ENCODE peak calls at places on chromosomes 3 and 15, in five cellular contexts. One of them, this sample, is unnamed.

GRCh38 chr15:89948796-89949195 is 36.0 kb upstream of the ARPIN start:
- DNase-seq in Panc1: no peak
- DNase-seq in GM23338: no peak
- DNase-seq in K562: no peak
- DNase-seq in GM12878: no peak
- DNase-seq in this sample: no peak

GRCh38 chr3:46440531-46441294 is 24.0 kb downstream of the LTF start:
- DNase-seq in K562: no peak
- DNase-seq in Panc1: no peak
- DNase-seq in GM23338: peak; percentile 23
- DNase-seq in GM12878: peak; percentile 56
- DNase-seq in this sample: no peak

GRCh38 chr3:62363275-62363674 is 10.1 kb downstream of the FEZF2 start:
- DNase-seq in Panc1: no peak
- DNase-seq in K562: no peak
- DNase-seq in GM23338: no peak
- DNase-seq in GM12878: no peak
- DNase-seq in this sample: no peak

GRCh38 chr3:13282986-13283876 is 136.9 kb downstream of the NUP210 start:
- DNase-seq in GM12878: no peak
- DNase-seq in K562: peak; percentile 89
- DNase-seq in GM23338: peak; percentile 87
- DNase-seq in Panc1: no peak
- DNase-seq in this sample: peak; percentile 91

GRCh38 chr3:138230525-138230924 is 43.4 kb downstream of the ARMC8 start:
- DNase-seq in Panc1: no peak
- DNase-seq in K562: no peak
- DNase-seq in GM23338: no peak
- DNase-seq in GM12878: no peak
- DNase-seq in this sample: no peak

GRCh38 chr3:119098620-119099222 is 47.2 kb upstream of the TEX55 start:
- DNase-seq in GM12878: no peak
- DNase-seq in GM23338: peak; percentile 60
- DNase-seq in Panc1: peak; percentile 20
- DNase-seq in K562: peak; percentile 44
- DNase-seq in this sample: peak; percentile 38

GRCh38 chr3:95028688-95029087 is 965.8 kb downstream of the NSUN3 start:
- DNase-seq in GM12878: no peak
- DNase-seq in K562: no peak
- DNase-seq in Panc1: no peak
- DNase-seq in GM23338: no peak
- DNase-seq in this sample: no peak

GRCh38 chr3:140403559-140403958 is 274.3 kb upstream of the TRIM42 start:
- DNase-seq in K562: no peak
- DNase-seq in GM12878: no peak
- DNase-seq in Panc1: no peak
- DNase-seq in GM23338: no peak
- DNase-seq in this sample: no peak

GRCh38 chr15:57440167-57440566 is 63.9 kb downstream of the CGNL1 start:
- DNase-seq in K562: no peak
- DNase-seq in GM23338: no peak
- DNase-seq in GM12878: no peak
- DNase-seq in Panc1: no peak
- DNase-seq in this sample: no peak

GRCh38 chr15:45199136-45199810 is 11.5 kb upstream of the SHF start:
- DNase-seq in GM12878: peak; percentile 34
- DNase-seq in GM23338: peak; percentile 46
- DNase-seq in Panc1: peak; percentile 42
- DNase-seq in K562: peak; percentile 54
- DNase-seq in this sample: no peak

GRCh38 chr3:58041182-58041825 is 33.1 kb downstream of the FLNB start:
- DNase-seq in Panc1: no peak
- DNase-seq in K562: no peak
- DNase-seq in GM23338: no peak
- DNase-seq in GM12878: no peak
- DNase-seq in this sample: no peak

GRCh38 chr3:75249005-75249404 is 415.1 kb upstream of the FRG2C start:
- DNase-seq in K562: no peak
- DNase-seq in GM23338: no peak
- DNase-seq in GM12878: no peak
- DNase-seq in Panc1: no peak
- DNase-seq in this sample: no peak

GRCh38 chr3:177905173-177905894 is 630.9 kb upstream of the KCNMB2 start:
- DNase-seq in K562: no peak
- DNase-seq in GM23338: no peak
- DNase-seq in Panc1: no peak
- DNase-seq in GM12878: no peak
- DNase-seq in this sample: no peak

GRCh38 chr15:59321000-59321689 is 51.5 kb downstream of the MYO1E start:
- DNase-seq in K562: no peak
- DNase-seq in GM23338: no peak
- DNase-seq in Panc1: no peak
- DNase-seq in GM12878: no peak
- DNase-seq in this sample: no peak

GRCh38 chr3:34001022-34001421 is 202.6 kb downstream of the PDCD6IP start:
- DNase-seq in K562: no peak
- DNase-seq in GM23338: no peak
- DNase-seq in GM12878: no peak
- DNase-seq in Panc1: no peak
- DNase-seq in this sample: no peak

GRCh38 chr15:52252781-52253180 is 42.8 kb downstream of the MYO5C start:
- DNase-seq in GM23338: no peak
- DNase-seq in GM12878: no peak
- DNase-seq in Panc1: peak; percentile 94
- DNase-seq in K562: peak; percentile 8
- DNase-seq in this sample: no peak

GRCh38 chr3:70064194-70064787 is 64.8 kb downstream of the SAMMSON start:
- DNase-seq in GM12878: peak; percentile 1
- DNase-seq in Panc1: peak; percentile 28
- DNase-seq in K562: peak; percentile 26
- DNase-seq in GM23338: peak; percentile 63
- DNase-seq in this sample: peak; percentile 8

GRCh38 chr3:114058646-114059045 is 2.1 kb downstream of the QTRT2 start:
- DNase-seq in GM12878: no peak
- DNase-seq in GM23338: no peak
- DNase-seq in Panc1: no peak
- DNase-seq in K562: no peak
- DNase-seq in this sample: no peak

GRCh38 chr3:171967137-171967783 is 72.1 kb upstream of the FNDC3B start:
- DNase-seq in GM23338: no peak
- DNase-seq in Panc1: peak; percentile 85
- DNase-seq in GM12878: no peak
- DNase-seq in K562: peak; percentile 71
- DNase-seq in this sample: no peak

DNA sequence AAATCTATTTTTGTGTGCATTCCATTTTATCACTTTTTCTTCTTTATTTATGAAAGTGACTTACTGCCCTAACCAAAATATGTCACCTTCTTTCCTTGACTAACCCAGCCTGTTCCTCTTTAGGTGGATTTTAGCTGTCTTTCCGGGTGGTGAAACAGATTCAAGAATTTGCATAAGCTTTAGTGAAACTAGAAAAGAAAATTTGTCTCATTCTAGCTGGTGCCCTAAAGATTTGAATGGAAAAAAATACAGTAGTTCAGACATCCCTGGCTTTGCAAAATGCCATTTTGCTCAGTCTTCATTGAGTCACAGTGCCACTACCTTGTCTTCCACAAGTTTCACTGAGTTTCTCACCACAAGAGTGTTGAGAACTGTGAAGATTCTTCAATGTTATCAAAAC is 28.2 kb upstream of the CCDC50 start:
- DNase-seq in GM23338: no peak
- DNase-seq in K562: no peak
- DNase-seq in Panc1: no peak
- DNase-seq in GM12878: peak; percentile 68
- DNase-seq in this sample: no peak
- TF ChIP-seq REST in GM23338: no peak
- TF ChIP-seq REST in K562: no peak
- TF ChIP-seq REST in Panc1: no peak
- TF ChIP-seq REST in GM12878: no peak
- TF ChIP-seq REST in this sample: no peak

GRCh38 chr15:50127255-50127777 is 8.3 kb upstream of the ATP8B4 start:
- DNase-seq in K562: no peak
- DNase-seq in GM23338: no peak
- DNase-seq in GM12878: no peak
- DNase-seq in Panc1: no peak
- DNase-seq in this sample: no peak

GRCh38 chr15:50128266-50128665 is 9.2 kb upstream of the ATP8B4 start:
- DNase-seq in GM23338: peak; percentile 27
- DNase-seq in GM12878: no peak
- DNase-seq in K562: peak; percentile 68
- DNase-seq in Panc1: no peak
- DNase-seq in this sample: peak; percentile 7

GRCh38 chr15:50124557-50125080 is 5.6 kb upstream of the ATP8B4 start:
- DNase-seq in GM12878: no peak
- DNase-seq in Panc1: no peak
- DNase-seq in GM23338: no peak
- DNase-seq in K562: no peak
- DNase-seq in this sample: no peak

GRCh38 chr15:50123861-50124556 is 5.0 kb upstream of the ATP8B4 start:
- DNase-seq in Panc1: no peak
- DNase-seq in K562: no peak
- DNase-seq in GM23338: no peak
- DNase-seq in GM12878: no peak
- DNase-seq in this sample: no peak

DNA sequence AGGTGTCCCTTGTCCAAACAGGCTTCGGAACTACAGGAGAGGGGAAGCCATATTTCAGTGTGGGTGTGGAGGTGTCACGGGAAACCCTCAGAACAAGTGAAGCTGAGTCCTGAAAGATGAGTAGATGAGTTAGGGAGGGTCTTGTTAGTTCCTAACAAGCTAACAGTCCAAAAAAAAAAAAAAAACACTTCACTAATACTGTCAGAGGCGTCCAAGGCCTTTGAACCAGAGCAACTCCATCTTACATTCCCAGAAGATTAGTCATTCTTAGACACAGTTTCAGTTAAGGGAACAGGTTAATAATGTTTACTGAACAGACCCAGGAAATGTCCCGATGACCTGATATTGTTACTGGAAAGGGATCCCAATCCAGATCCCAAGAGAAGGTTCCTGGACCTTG is 7.0 kb upstream of the ATP8B4 start:
- DNase-seq in GM23338: no peak
- DNase-seq in GM12878: no peak
- DNase-seq in Panc1: no peak
- DNase-seq in K562: no peak
- DNase-seq in this sample: no peak
- TF ChIP-seq REST in GM23338: no peak
- TF ChIP-seq REST in GM12878: no peak
- TF ChIP-seq REST in Panc1: no peak
- TF ChIP-seq REST in K562: no peak
- TF ChIP-seq REST in this sample: no peak

GRCh38 chr15:92365816-92366215 is 27.9 kb upstream of the ST8SIA2 start:
- DNase-seq in K562: no peak
- DNase-seq in Panc1: no peak
- DNase-seq in GM23338: no peak
- DNase-seq in GM12878: no peak
- DNase-seq in this sample: no peak
- TF ChIP-seq REST in K562: no peak
- TF ChIP-seq REST in Panc1: no peak
- TF ChIP-seq REST in GM23338: no peak
- TF ChIP-seq REST in GM12878: no peak
- TF ChIP-seq REST in this sample: no peak

DNA sequence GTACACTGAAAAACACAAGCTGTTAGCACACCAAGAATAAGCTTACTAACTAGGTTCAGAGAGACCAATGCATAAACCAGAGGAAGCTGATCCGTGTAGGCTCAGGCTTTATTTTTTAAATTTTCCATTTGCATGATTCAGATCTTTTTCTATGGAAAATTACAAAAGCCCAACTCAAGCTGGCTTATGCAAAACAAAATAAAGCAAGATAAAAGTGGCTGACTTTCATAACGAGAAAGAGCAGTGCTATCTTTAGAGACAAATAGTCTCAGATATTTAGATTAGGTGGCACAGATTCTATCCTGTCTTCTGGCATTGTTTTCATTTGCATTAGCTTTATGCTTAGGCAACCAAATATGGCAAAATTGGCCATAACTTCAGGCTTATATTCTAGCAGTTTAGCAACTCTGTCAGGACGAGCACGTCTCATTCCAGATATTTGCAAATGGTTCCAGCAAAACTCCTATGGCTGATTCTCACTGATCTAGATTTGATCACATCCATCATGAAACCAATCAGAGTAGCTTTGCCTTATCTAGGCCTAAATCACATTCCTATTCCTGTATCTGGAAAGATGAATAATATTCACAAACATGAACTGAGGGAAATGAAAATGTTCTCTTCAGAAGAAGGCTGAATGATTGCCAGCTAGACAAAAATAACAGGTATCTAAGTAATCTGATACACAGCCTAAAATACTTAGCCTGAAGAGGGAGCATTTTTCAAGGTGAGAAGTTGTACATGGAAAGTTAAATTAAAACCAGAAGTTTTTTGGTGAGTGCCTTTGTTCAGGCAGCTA is 216.4 kb upstream of the DPPA4 start:
- DNase-seq in Panc1: no peak
- DNase-seq in GM23338: peak; percentile 19
- DNase-seq in GM12878: no peak
- DNase-seq in K562: no peak
- DNase-seq in this sample: no peak
- TF ChIP-seq REST in Panc1: no peak
- TF ChIP-seq REST in GM23338: no peak
- TF ChIP-seq REST in GM12878: no peak
- TF ChIP-seq REST in K562: no peak
- TF ChIP-seq REST in this sample: no peak

GRCh38 chr3:86973440-86973839 is 17.5 kb downstream of the VGLL3 start:
- DNase-seq in GM23338: no peak
- DNase-seq in Panc1: no peak
- DNase-seq in GM12878: no peak
- DNase-seq in K562: no peak
- DNase-seq in this sample: no peak
- TF ChIP-seq REST in GM23338: no peak
- TF ChIP-seq REST in Panc1: no peak
- TF ChIP-seq REST in GM12878: no peak
- TF ChIP-seq REST in K562: no peak
- TF ChIP-seq REST in this sample: no peak